ENCODE peak calls at places on chromosomes 16 and 17, in ten cellular contexts. E is PC-9; H is HFF-Myc; V is RWPE2; I is Karpas-422; Y is IMR-90; F is GM23248; L is left lung; G is A673; D is CD8-positive, alpha-beta memory T cell. Z is an unnamed sample.

GRCh38 chr16:56400458-56400857 is 24.9 kb downstream of the AMFR start:
- DNase-seq in E (no peak), H (no peak), V (no peak), I (no peak), Y (no peak), F (no peak), L (no peak), G (no peak), D (no peak), Z (no peak)

GRCh38 chr17:34117332-34117731 is 137.8 kb upstream of the CCL2 start:
- DNase-seq in E (no peak), H (no peak), V (no peak), I (no peak), Y (no peak), F (no peak), L (no peak), G (no peak), D (no peak), Z (no peak)

GRCh38 chr17:64024781-64025731 is 4.6 kb upstream of the ICAM2 start:
- DNase-seq in E (no peak), H (no peak), V (no peak), I (no peak), Y (peak), F (peak), L (no peak), G (no peak), D (peak), Z (no peak)

GRCh38 chr17:7929158-7930029 is at the start of gene KCNAB3:
- DNase-seq in E (no peak), H (peak), V (no peak), I (peak), Y (peak), F (peak), L (peak), G (peak), D (peak), Z (peak)

GRCh38 chr16:57844416-57845030 is 42.2 kb upstream of the KIFC3 start:
- DNase-seq in E (no peak), H (no peak), V (no peak), I (no peak), Y (no peak), F (no peak), L (no peak), G (no peak), D (no peak), Z (no peak)

GRCh38 chr17:48486557-48486956 is 44.3 kb downstream of the HOXB1 start:
- DNase-seq in E (no peak), H (peak), V (peak), I (no peak), Y (peak), F (peak), L (no peak), G (no peak), D (no peak), Z (peak)

GRCh38 chr16:27318399-27319256 is 4.9 kb downstream of the IL4R start:
- DNase-seq in E (peak), H (no peak), V (peak), I (peak), Y (peak), F (no peak), L (peak), G (no peak), D (peak), Z (peak)

GRCh38 chr17:10435096-10435495 is 13.3 kb upstream of the MYH8 start:
- DNase-seq in E (no peak), H (no peak), V (no peak), I (no peak), Y (no peak), F (peak), L (no peak), G (peak), D (no peak), Z (no peak)

GRCh38 chr16:23893976-23894375 is 58.2 kb downstream of the PRKCB start:
- DNase-seq in E (no peak), H (no peak), V (no peak), I (no peak), Y (no peak), F (no peak), L (no peak), G (no peak), D (no peak), Z (no peak)

GRCh38 chr16:19119564-19119963 is 5.8 kb downstream of the ITPRIPL2 start:
- DNase-seq in E (peak), H (no peak), V (no peak), I (no peak), Y (peak), F (peak), L (no peak), G (peak), D (no peak), Z (peak)

GRCh38 chr17:78883090-78883532 is 19.9 kb downstream of the CEP295NL start:
- DNase-seq in E (peak), H (peak), V (no peak), I (peak), Y (peak), F (peak), L (peak), G (no peak), D (no peak), Z (no peak)

GRCh38 chr16:49048557-49048956 is 233.1 kb downstream of the CBLN1 start:
- DNase-seq in E (no peak), H (no peak), V (no peak), I (peak), Y (peak), F (peak), L (no peak), G (no peak), D (no peak), Z (no peak)

GRCh38 chr17:57682667-57683066 is 62.4 kb downstream of the CCDC182 start:
- DNase-seq in E (no peak), H (no peak), V (no peak), I (no peak), Y (no peak), F (no peak), L (no peak), G (no peak), D (no peak), Z (no peak)

GRCh38 chr17:36703860-36704266 is 102.5 kb downstream of the MRM1 start:
- DNase-seq in E (no peak), H (no peak), V (no peak), I (peak), Y (peak), F (peak), L (no peak), G (peak), D (no peak), Z (no peak)

GRCh38 chr16:84047206-84047605 is 4.6 kb upstream of the SLC38A8 start:
- DNase-seq in E (no peak), H (no peak), V (peak), I (no peak), Y (no peak), F (no peak), L (peak), G (no peak), D (no peak), Z (no peak)

GRCh38 chr16:3202903-3203539 is 15.0 kb downstream of the OR1F1 start:
- DNase-seq in E (no peak), H (no peak), V (no peak), I (no peak), Y (peak), F (peak), L (no peak), G (no peak), D (no peak), Z (no peak)

GRCh38 chr17:1173456-1174370 is 6.1 kb downstream of the ABR start:
- DNase-seq in E (no peak), H (no peak), V (no peak), I (no peak), Y (no peak), F (no peak), L (no peak), G (no peak), D (no peak), Z (no peak)

GRCh38 chr17:72588961-72589360 is 468.1 kb downstream of the SOX9 start:
- DNase-seq in E (peak), H (no peak), V (peak), I (no peak), Y (peak), F (no peak), L (peak), G (no peak), D (no peak), Z (no peak)

GRCh38 chr16:31200821-31201510 is 1.6 kb downstream of the PYCARD start:
- DNase-seq in E (peak), H (peak), V (peak), I (peak), Y (no peak), F (peak), L (no peak), G (no peak), D (peak), Z (no peak)

GRCh38 chr17:34820922-34821321 is 140.3 kb downstream of the CCT6B start:
- DNase-seq in E (peak), H (no peak), V (no peak), I (no peak), Y (no peak), F (no peak), L (no peak), G (no peak), D (no peak), Z (no peak)

GRCh38 chr16:83953796-83954576 is 946 bp downstream of the OSGIN1 start:
- DNase-seq in E (peak), H (no peak), V (no peak), I (peak), Y (peak), F (peak), L (no peak), G (peak), D (no peak), Z (no peak)

GRCh38 chr16:144797-145252 is 6.4 kb upstream of the NPRL3 start:
- DNase-seq in E (no peak), H (no peak), V (no peak), I (no peak), Y (no peak), F (no peak), L (no peak), G (no peak), D (no peak), Z (no peak)

GRCh38 chr16:85768225-85768624 is 17.3 kb upstream of the C16orf74 start:
- DNase-seq in E (no peak), H (no peak), V (no peak), I (no peak), Y (no peak), F (peak), L (no peak), G (no peak), D (no peak), Z (no peak)

GRCh38 chr16:70577256-70577698 is 53.7 kb downstream of the SF3B3 start:
- DNase-seq in E (peak), H (no peak), V (peak), I (peak), Y (peak), F (peak), L (no peak), G (no peak), D (no peak), Z (peak)

GRCh38 chr16:4042581-4042980 is 73.7 kb downstream of the ADCY9 start:
- DNase-seq in E (no peak), H (no peak), V (no peak), I (no peak), Y (no peak), F (no peak), L (no peak), G (no peak), D (no peak), Z (no peak)

GRCh38 chr16:78444-79145 is 570 bp downstream of the MPG start:
- DNase-seq in E (no peak), H (no peak), V (no peak), I (peak), Y (peak), F (peak), L (no peak), G (no peak), D (no peak), Z (no peak)

GRCh38 chr16:66932076-66932475 is 2.1 kb downstream of the CIAO2B start:
- DNase-seq in E (no peak), H (no peak), V (no peak), I (no peak), Y (no peak), F (no peak), L (peak), G (no peak), D (no peak), Z (no peak)

GRCh38 chr17:40564883-40565744 is at the start of gene CCR7:
- DNase-seq in E (no peak), H (no peak), V (no peak), I (no peak), Y (no peak), F (no peak), L (no peak), G (no peak), D (peak), Z (no peak)

GRCh38 chr17:49108318-49108717 is 24.3 kb upstream of the B4GALNT2 start:
- DNase-seq in E (peak), H (no peak), V (no peak), I (no peak), Y (peak), F (peak), L (no peak), G (peak), D (no peak), Z (peak)

GRCh38 chr16:66409156-66409555 is 17.9 kb upstream of the BEAN1 start:
- DNase-seq in E (peak), H (no peak), V (no peak), I (no peak), Y (peak), F (peak), L (no peak), G (no peak), D (no peak), Z (no peak)

GRCh38 chr16:1651509-1652342 is 26.4 kb upstream of the JPT2 start:
- DNase-seq in E (no peak), H (no peak), V (no peak), I (no peak), Y (peak), F (peak), L (no peak), G (peak), D (no peak), Z (no peak)

GRCh38 chr17:39404542-39405378 is 3.3 kb upstream of the FBXL20 start:
- DNase-seq in E (peak), H (peak), V (no peak), I (no peak), Y (peak), F (peak), L (no peak), G (peak), D (no peak), Z (peak)
- H3K4me3 ChIP-seq in E (no peak), H (no peak), V (no peak), I (no peak), Y (no peak), F (peak), L (no peak), G (no peak), D (no peak), Z (no peak)

GRCh38 chr17:61380217-61380835 is 19.3 kb upstream of the TBX2 start:
- DNase-seq in E (no peak), H (no peak), V (no peak), I (no peak), Y (no peak), F (no peak), L (peak), G (no peak), D (no peak), Z (no peak)
- H3K4me3 ChIP-seq in E (no peak), H (no peak), V (no peak), I (no peak), Y (no peak), F (no peak), L (no peak), G (no peak), D (no peak), Z (no peak)

GRCh38 chr16:14194706-14195105 is 123.6 kb downstream of the MRTFB start:
- DNase-seq in E (no peak), H (no peak), V (no peak), I (no peak), Y (no peak), F (no peak), L (no peak), G (no peak), D (no peak), Z (no peak)
- H3K4me3 ChIP-seq in E (no peak), H (no peak), V (no peak), I (no peak), Y (no peak), F (no peak), L (no peak), G (no peak), D (no peak), Z (no peak)

GRCh38 chr17:65559483-65559801 is 2.0 kb downstream of the AXIN2 start:
- DNase-seq in E (no peak), H (no peak), V (no peak), I (no peak), Y (no peak), F (peak), L (no peak), G (no peak), D (no peak), Z (no peak)
- H3K4me3 ChIP-seq in E (peak), H (peak), V (peak), I (no peak), Y (peak), F (peak), L (no peak), G (peak), D (peak), Z (peak)

Z was measured in skeletal muscle cell.